ENCODE peak calls at places on chromosome 13, in seven cellular contexts. One of them, this sample, is unnamed.

GRCh38 chr13:65783383-65783782 is 1446.8 kb downstream of the PCDH9 start:
- DNase-seq in testis: no peak
- DNase-seq in aorta: no peak
- DNase-seq in tibial artery: no peak
- DNase-seq in endodermal cell: no peak
- DNase-seq in iPS DF 6.9: no peak
- DNase-seq in neural progenitor cell: no peak
- DNase-seq in this sample: no peak

GRCh38 chr13:85137516-85137915 is 661.7 kb downstream of the SLITRK6 start:
- DNase-seq in testis: no peak
- DNase-seq in aorta: no peak
- DNase-seq in tibial artery: no peak
- DNase-seq in endodermal cell: no peak
- DNase-seq in iPS DF 6.9: no peak
- DNase-seq in neural progenitor cell: no peak
- DNase-seq in this sample: no peak

GRCh38 chr13:46668302-46668720 is 115.3 kb downstream of the LRCH1 start:
- DNase-seq in testis: peak; percentile 34
- DNase-seq in aorta: no peak
- DNase-seq in tibial artery: no peak
- DNase-seq in endodermal cell: no peak
- DNase-seq in iPS DF 6.9: no peak
- DNase-seq in neural progenitor cell: no peak
- DNase-seq in this sample: peak; percentile 42

GRCh38 chr13:110549795-110550160 is 11.7 kb downstream of the RAB20 start:
- DNase-seq in testis: no peak
- DNase-seq in aorta: peak; percentile 55
- DNase-seq in tibial artery: no peak
- DNase-seq in endodermal cell: no peak
- DNase-seq in iPS DF 6.9: no peak
- DNase-seq in neural progenitor cell: no peak
- DNase-seq in this sample: no peak

GRCh38 chr13:52968074-52968700 is 60.4 kb upstream of the OLFM4 start:
- DNase-seq in testis: peak; percentile 89
- DNase-seq in aorta: peak; percentile 80
- DNase-seq in tibial artery: peak; percentile 77
- DNase-seq in endodermal cell: peak; percentile 97
- DNase-seq in iPS DF 6.9: peak; percentile 86
- DNase-seq in neural progenitor cell: peak; percentile 92
- DNase-seq in this sample: peak; percentile 82

GRCh38 chr13:52786747-52787146 is 47.1 kb upstream of the CNMD start:
- DNase-seq in testis: no peak
- DNase-seq in aorta: no peak
- DNase-seq in tibial artery: no peak
- DNase-seq in endodermal cell: no peak
- DNase-seq in iPS DF 6.9: no peak
- DNase-seq in neural progenitor cell: no peak
- DNase-seq in this sample: no peak

GRCh38 chr13:27922974-27923612 is 3.3 kb downstream of the PDX1 start:
- DNase-seq in testis: no peak
- DNase-seq in aorta: no peak
- DNase-seq in tibial artery: no peak
- DNase-seq in endodermal cell: peak; percentile 51
- DNase-seq in iPS DF 6.9: no peak
- DNase-seq in neural progenitor cell: no peak
- DNase-seq in this sample: no peak

GRCh38 chr13:93775507-93776108 is 549.0 kb downstream of the GPC6 start:
- DNase-seq in testis: no peak
- DNase-seq in aorta: no peak
- DNase-seq in tibial artery: no peak
- DNase-seq in endodermal cell: no peak
- DNase-seq in iPS DF 6.9: no peak
- DNase-seq in neural progenitor cell: no peak
- DNase-seq in this sample: no peak

GRCh38 chr13:76886005-76886291 is 257 bp downstream of the KCTD12 start:
- DNase-seq in testis: peak; percentile 41
- DNase-seq in aorta: no peak
- DNase-seq in tibial artery: no peak
- DNase-seq in endodermal cell: no peak
- DNase-seq in iPS DF 6.9: no peak
- DNase-seq in neural progenitor cell: no peak
- DNase-seq in this sample: no peak

GRCh38 chr13:84925443-84925842 is 873.8 kb downstream of the SLITRK6 start:
- DNase-seq in testis: no peak
- DNase-seq in aorta: no peak
- DNase-seq in tibial artery: no peak
- DNase-seq in endodermal cell: no peak
- DNase-seq in iPS DF 6.9: no peak
- DNase-seq in neural progenitor cell: no peak
- DNase-seq in this sample: no peak

GRCh38 chr13:105153626-105154025 is 1381.8 kb downstream of the EFNB2 start:
- DNase-seq in testis: no peak
- DNase-seq in aorta: no peak
- DNase-seq in tibial artery: no peak
- DNase-seq in endodermal cell: no peak
- DNase-seq in iPS DF 6.9: no peak
- DNase-seq in neural progenitor cell: no peak
- DNase-seq in this sample: no peak

GRCh38 chr13:35718084-35718483 is 241.6 kb upstream of the MAB21L1 start:
- DNase-seq in testis: no peak
- DNase-seq in aorta: no peak
- DNase-seq in tibial artery: no peak
- DNase-seq in endodermal cell: no peak
- DNase-seq in iPS DF 6.9: no peak
- DNase-seq in neural progenitor cell: no peak
- DNase-seq in this sample: no peak

GRCh38 chr13:35723061-35723461 is 246.6 kb upstream of the MAB21L1 start:
- DNase-seq in testis: peak; percentile 26
- DNase-seq in aorta: no peak
- DNase-seq in tibial artery: no peak
- DNase-seq in endodermal cell: peak; percentile 5
- DNase-seq in iPS DF 6.9: no peak
- DNase-seq in neural progenitor cell: no peak
- DNase-seq in this sample: no peak

GRCh38 chr13:35722438-35723060 is 246.1 kb upstream of the MAB21L1 start:
- DNase-seq in testis: no peak
- DNase-seq in aorta: no peak
- DNase-seq in tibial artery: no peak
- DNase-seq in endodermal cell: peak; percentile 23
- DNase-seq in iPS DF 6.9: no peak
- DNase-seq in neural progenitor cell: no peak
- DNase-seq in this sample: no peak

GRCh38 chr13:35720690-35721554 is 244.4 kb upstream of the MAB21L1 start:
- DNase-seq in testis: peak; percentile 65
- DNase-seq in aorta: no peak
- DNase-seq in tibial artery: no peak
- DNase-seq in endodermal cell: peak; percentile 95
- DNase-seq in iPS DF 6.9: peak; percentile 35
- DNase-seq in neural progenitor cell: peak; percentile 80
- DNase-seq in this sample: peak; percentile 50

DNA sequence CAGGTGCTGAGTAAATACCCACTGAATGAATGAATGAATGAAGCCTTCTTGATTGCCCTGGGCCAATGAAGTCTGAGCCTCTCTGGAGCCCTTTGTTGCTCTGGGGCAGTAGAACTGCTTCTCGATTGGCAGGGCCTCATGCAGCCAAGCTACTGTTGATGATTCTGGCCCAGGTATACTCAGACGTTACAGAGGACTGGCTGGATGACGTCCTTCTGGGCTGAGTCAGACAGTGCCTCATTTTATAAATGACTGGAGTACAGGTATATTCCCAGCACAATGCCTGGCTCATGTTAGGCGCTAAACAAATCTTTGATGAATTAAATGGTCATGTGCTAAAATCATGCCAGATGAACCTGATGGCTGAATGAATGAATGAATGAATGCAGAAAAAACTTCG is 243.8 kb upstream of the MAB21L1 start:
- DNase-seq in testis: no peak
- DNase-seq in aorta: no peak
- DNase-seq in tibial artery: no peak
- DNase-seq in endodermal cell: no peak
- DNase-seq in iPS DF 6.9: no peak
- DNase-seq in neural progenitor cell: no peak
- DNase-seq in this sample: no peak
- H3K4me3 ChIP-seq in testis: no peak overlapping the region
- H3K4me3 ChIP-seq in aorta: no peak overlapping the region
- H3K4me3 ChIP-seq in tibial artery: no peak overlapping the region
- H3K4me3 ChIP-seq in endodermal cell: no peak overlapping the region
- H3K4me3 ChIP-seq in iPS DF 6.9: no peak overlapping the region
- H3K4me3 ChIP-seq in neural progenitor cell: no peak overlapping the region
- H3K4me3 ChIP-seq in this sample: no peak overlapping the region

GRCh38 chr13:29815336-29815735 is 35.1 kb downstream of the UBL3 start:
- DNase-seq in testis: no peak
- DNase-seq in aorta: no peak
- DNase-seq in tibial artery: no peak
- DNase-seq in endodermal cell: no peak
- DNase-seq in iPS DF 6.9: no peak
- DNase-seq in neural progenitor cell: no peak
- DNase-seq in this sample: no peak

GRCh38 chr13:29817604-29818378 is 32.6 kb downstream of the UBL3 start:
- DNase-seq in testis: no peak
- DNase-seq in aorta: no peak
- DNase-seq in tibial artery: no peak
- DNase-seq in endodermal cell: no peak
- DNase-seq in iPS DF 6.9: no peak
- DNase-seq in neural progenitor cell: no peak
- DNase-seq in this sample: peak; percentile 76

GRCh38 chr13:29816715-29817114 is 33.7 kb downstream of the UBL3 start:
- DNase-seq in testis: no peak
- DNase-seq in aorta: no peak
- DNase-seq in tibial artery: no peak
- DNase-seq in endodermal cell: no peak
- DNase-seq in iPS DF 6.9: no peak
- DNase-seq in neural progenitor cell: no peak
- DNase-seq in this sample: no peak

GRCh38 chr13:29819157-29819556 is 31.3 kb downstream of the UBL3 start:
- DNase-seq in testis: no peak
- DNase-seq in aorta: no peak
- DNase-seq in tibial artery: no peak
- DNase-seq in endodermal cell: no peak
- DNase-seq in iPS DF 6.9: no peak
- DNase-seq in neural progenitor cell: no peak
- DNase-seq in this sample: peak; percentile 4
- H3K4me3 ChIP-seq in testis: no peak overlapping the region
- H3K4me3 ChIP-seq in aorta: no peak overlapping the region
- H3K4me3 ChIP-seq in tibial artery: no peak overlapping the region
- H3K4me3 ChIP-seq in endodermal cell: no peak overlapping the region
- H3K4me3 ChIP-seq in iPS DF 6.9: no peak overlapping the region
- H3K4me3 ChIP-seq in neural progenitor cell: no peak overlapping the region
- H3K4me3 ChIP-seq in this sample: no peak overlapping the region

DNA sequence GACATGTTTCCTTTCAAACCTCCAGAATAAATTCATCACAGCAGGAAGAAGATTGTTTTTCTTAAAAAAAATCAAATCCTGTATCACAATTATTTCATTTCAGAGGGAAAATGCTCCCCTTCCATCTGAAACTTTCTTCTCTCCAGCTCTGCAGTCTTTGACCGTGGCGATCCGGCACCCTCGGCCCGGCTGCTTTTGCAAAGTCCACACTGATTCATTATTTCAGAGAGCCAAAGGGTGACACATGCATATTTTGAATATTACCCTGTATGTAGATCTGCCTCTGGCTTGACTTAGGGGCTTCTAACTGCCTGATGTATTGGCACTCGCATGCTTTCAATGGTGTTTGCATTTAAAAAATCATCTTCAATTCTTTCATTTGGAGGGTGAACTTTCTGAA is 222.7 kb upstream of the MAB21L1 start:
- DNase-seq in testis: no peak
- DNase-seq in aorta: no peak
- DNase-seq in tibial artery: no peak
- DNase-seq in endodermal cell: no peak
- DNase-seq in iPS DF 6.9: no peak
- DNase-seq in neural progenitor cell: no peak
- DNase-seq in this sample: no peak
- H3K4me3 ChIP-seq in testis: no peak overlapping the region
- H3K4me3 ChIP-seq in aorta: no peak overlapping the region
- H3K4me3 ChIP-seq in tibial artery: no peak overlapping the region
- H3K4me3 ChIP-seq in endodermal cell: no peak overlapping the region
- H3K4me3 ChIP-seq in iPS DF 6.9: no peak overlapping the region
- H3K4me3 ChIP-seq in neural progenitor cell: no peak overlapping the region
- H3K4me3 ChIP-seq in this sample: no peak overlapping the region

GRCh38 chr13:48858523-48858922 is 117.2 kb upstream of the FNDC3A start:
- DNase-seq in testis: no peak
- DNase-seq in aorta: no peak
- DNase-seq in tibial artery: no peak
- DNase-seq in endodermal cell: no peak
- DNase-seq in iPS DF 6.9: no peak
- DNase-seq in neural progenitor cell: no peak
- DNase-seq in this sample: no peak

GRCh38 chr13:48860369-48860768 is 115.3 kb upstream of the FNDC3A start:
- DNase-seq in testis: no peak
- DNase-seq in aorta: no peak
- DNase-seq in tibial artery: no peak
- DNase-seq in endodermal cell: no peak
- DNase-seq in iPS DF 6.9: no peak
- DNase-seq in neural progenitor cell: no peak
- DNase-seq in this sample: no peak

GRCh38 chr13:48858122-48858521 is 117.6 kb upstream of the FNDC3A start:
- DNase-seq in testis: no peak
- DNase-seq in aorta: no peak
- DNase-seq in tibial artery: no peak
- DNase-seq in endodermal cell: no peak
- DNase-seq in iPS DF 6.9: no peak
- DNase-seq in neural progenitor cell: no peak
- DNase-seq in this sample: no peak

GRCh38 chr13:48857576-48857975 is 118.1 kb upstream of the FNDC3A start:
- DNase-seq in testis: no peak
- DNase-seq in aorta: no peak
- DNase-seq in tibial artery: no peak
- DNase-seq in endodermal cell: no peak
- DNase-seq in iPS DF 6.9: no peak
- DNase-seq in neural progenitor cell: no peak
- DNase-seq in this sample: no peak

DNA sequence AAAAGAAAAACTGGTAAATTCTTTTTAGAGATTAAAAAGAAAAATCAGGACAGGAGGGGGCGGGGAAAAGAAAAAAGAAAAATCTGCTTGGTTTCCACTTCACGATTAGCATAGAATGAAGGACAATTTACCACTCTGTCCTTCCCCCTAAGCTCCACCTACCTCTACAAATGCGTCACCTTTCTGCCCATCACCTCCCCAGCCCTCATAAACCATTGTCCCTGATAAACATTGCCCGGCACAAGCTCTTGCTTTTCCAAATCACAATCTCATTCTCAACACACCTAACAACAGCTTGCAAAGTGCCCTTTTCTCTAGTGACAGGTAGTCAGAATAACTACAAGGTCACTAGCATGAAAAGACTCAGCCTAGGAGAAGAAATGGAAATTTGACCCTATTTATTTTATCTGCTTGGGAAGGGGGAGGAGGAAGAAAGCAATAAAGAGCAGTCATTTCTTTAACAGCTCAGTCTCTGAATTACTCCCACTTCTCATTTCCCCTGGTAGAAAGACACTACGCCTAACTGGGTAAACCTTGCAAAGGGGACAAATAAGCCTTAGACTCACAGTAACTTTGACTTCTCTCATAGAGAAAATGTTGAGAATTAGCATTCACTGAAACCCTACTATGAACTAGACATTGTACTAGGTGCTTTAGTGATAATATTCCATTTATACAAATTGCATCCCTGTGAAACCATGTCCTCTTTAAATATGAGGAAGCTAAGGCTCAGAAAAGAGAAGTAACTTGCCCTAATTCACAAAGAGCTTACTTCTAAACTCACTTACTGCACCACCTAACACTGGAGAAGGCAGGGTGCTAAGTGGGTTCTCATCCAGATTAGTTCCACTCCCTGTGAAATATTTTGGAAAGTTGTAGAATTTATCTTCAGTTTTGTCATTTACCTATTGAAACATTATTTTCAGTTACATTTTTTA is 116.3 kb upstream of the FNDC3A start:
- DNase-seq in testis: no peak
- DNase-seq in aorta: no peak
- DNase-seq in tibial artery: no peak
- DNase-seq in endodermal cell: peak; percentile 57
- DNase-seq in iPS DF 6.9: no peak
- DNase-seq in neural progenitor cell: no peak
- DNase-seq in this sample: no peak
- H3K4me3 ChIP-seq in testis: no peak overlapping the region
- H3K4me3 ChIP-seq in aorta: no peak overlapping the region
- H3K4me3 ChIP-seq in tibial artery: no peak overlapping the region
- H3K4me3 ChIP-seq in endodermal cell: no peak overlapping the region
- H3K4me3 ChIP-seq in iPS DF 6.9: no peak overlapping the region
- H3K4me3 ChIP-seq in neural progenitor cell: no peak overlapping the region
- H3K4me3 ChIP-seq in this sample: no peak overlapping the region